ENCODE peak calls at places on chromosome 11, in five cellular contexts. U is neuronal stem cell, V is mesenchymal stem cell, B is H9, M is H1. J is an unnamed sample.

GRCh38 chr11:126929186-126930085 is 71.1 kb downstream of the KIRREL3 start:
- DNase-seq in V (no peak), M (no peak), U (no peak), B (no peak), J (peak; percentile 38)

GRCh38 chr11:91871791-91872190 is 352.8 kb upstream of the FAT3 start:
- DNase-seq in M (no peak), V (peak; percentile 13), B (no peak), U (no peak), J (no peak)

GRCh38 chr11:134024420-134025085 is 44.3 kb upstream of the JAM3 start:
- DNase-seq in V (no peak), M (no peak), U (no peak), B (no peak), J (peak; percentile 18)

GRCh38 chr11:91299980-91300379 is 924.6 kb upstream of the FAT3 start:
- DNase-seq in B (no peak), V (peak; percentile 49), U (no peak), M (no peak), J (no peak)

GRCh38 chr11:113991170-113991569 is 16.3 kb downstream of the HTR3A start:
- DNase-seq in V (peak; percentile 52), M (peak; percentile 85), B (peak; percentile 61), U (peak; percentile 73), J (peak; percentile 42)

GRCh38 chr11:114925591-114925990 is 247.3 kb downstream of the NXPE2 start:
- DNase-seq in U (no peak), V (no peak), B (no peak), M (no peak), J (no peak)

GRCh38 chr11:34256591-34256990 is 101.2 kb downstream of the ABTB2 start:
- DNase-seq in U (no peak), M (no peak), B (no peak), V (no peak), J (no peak)

GRCh38 chr11:26333906-26334305 is 2.0 kb downstream of the ANO3 start:
- DNase-seq in M (no peak), U (no peak), V (no peak), B (no peak), J (peak; percentile 16)

GRCh38 chr11:34223021-34223813 is 117.8 kb downstream of the NAT10 start:
- DNase-seq in M (no peak), B (no peak), U (no peak), V (peak; percentile 76), J (peak; percentile 78)

GRCh38 chr11:6979365-6979764 is 40.8 kb downstream of the ZNF214 start:
- DNase-seq in M (no peak), B (no peak), U (no peak), V (peak; percentile 21), J (no peak)

DNA sequence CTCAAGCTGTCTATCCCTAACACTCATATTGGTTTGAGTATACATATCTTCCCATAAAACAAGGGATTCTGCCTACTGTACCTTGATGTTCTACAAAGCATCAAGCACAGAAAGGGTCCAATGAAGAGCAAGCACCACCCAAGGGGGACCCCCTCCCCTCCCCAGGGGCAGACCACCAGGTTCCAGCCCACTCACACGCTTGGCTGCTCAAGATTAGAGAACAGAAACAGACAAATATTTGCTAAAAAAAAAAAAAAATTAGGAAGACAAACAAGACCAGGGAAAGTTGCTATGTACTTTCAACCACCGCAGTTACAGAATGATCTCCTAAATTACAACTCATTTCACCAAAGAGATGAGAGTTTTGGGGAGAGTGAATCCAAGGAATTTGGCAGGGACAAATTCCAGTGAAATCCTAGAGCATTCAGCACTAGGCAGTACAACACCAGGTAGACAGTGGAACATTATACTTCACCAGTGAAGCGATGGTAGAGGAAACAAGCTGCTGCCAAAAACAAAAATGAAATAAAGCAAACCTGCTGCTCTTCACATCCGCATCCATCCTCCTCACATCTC is 17.0 kb downstream of the SMCO4 start:
- DNase-seq in V (no peak), U (no peak), B (no peak), M (no peak), J (no peak)
- H2BK12ac ChIP-seq in V (no peak overlapping the region), U (no peak overlapping the region), B (no peak overlapping the region), M (no peak overlapping the region), J (no peak overlapping the region)

DNA sequence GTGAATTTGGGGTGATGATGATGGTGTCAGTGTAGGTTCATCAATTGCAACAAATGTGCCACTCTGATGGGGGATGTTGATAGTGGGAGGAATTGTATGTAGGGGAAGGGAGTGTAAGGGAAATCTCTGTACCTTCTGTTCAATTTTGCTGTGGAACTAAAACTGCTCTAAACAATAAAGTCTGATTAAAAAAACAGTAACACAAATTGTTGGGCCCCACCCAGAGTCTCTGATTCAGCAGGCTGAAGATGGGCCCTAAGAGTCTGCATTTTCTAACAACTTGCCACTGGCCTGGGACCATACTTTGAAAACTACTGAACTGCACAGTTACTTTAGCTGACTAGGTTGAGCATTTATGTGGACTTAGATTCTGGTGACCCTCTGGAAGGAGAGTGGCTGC is 113.2 kb downstream of the ATG16L2 start:
- DNase-seq in M (no peak), U (no peak), V (no peak), B (no peak), J (no peak)
- H2BK12ac ChIP-seq in M (no peak overlapping the region), U (no peak overlapping the region), V (no peak overlapping the region), B (no peak overlapping the region), J (no peak overlapping the region)

GRCh38 chr11:2507945-2508749 is 63.3 kb downstream of the KCNQ1 start:
- DNase-seq in V (no peak), M (no peak), U (no peak), B (peak; percentile 15), J (no peak)
- H2BK12ac ChIP-seq in V (no peak overlapping the region), M (no peak overlapping the region), U (no peak overlapping the region), B (no peak overlapping the region), J (no peak overlapping the region)

DNA sequence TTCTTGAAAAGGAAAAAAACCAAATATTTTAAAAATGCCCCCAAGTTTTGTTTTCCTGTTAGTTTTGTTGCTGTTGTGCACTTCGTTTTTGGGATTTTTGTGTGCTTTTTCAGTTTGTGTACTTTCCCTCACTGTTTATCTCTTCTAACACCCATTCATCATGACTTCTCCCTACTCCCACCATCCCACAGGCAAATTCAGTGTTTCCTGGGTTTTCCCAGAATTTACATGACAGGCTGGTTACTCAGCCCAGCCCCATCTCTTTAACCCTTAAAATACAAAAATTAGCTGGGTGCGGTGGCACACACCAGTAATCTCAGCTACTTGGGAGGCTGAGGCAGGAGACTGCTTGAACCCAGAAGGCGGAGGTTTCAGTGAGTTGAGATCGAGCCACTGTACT is 15.5 kb downstream of the TMEM123 start:
- DNase-seq in M (no peak), B (no peak), U (no peak), V (no peak), J (no peak)
- H2BK12ac ChIP-seq in M (no peak overlapping the region), B (no peak overlapping the region), U (no peak overlapping the region), V (no peak overlapping the region), J (no peak overlapping the region)

GRCh38 chr11:19429108-19429760 is 188.5 kb upstream of the E2F8 start:
- DNase-seq in U (no peak), V (no peak), M (no peak), B (no peak), J (no peak)
- H2BK12ac ChIP-seq in U (no peak overlapping the region), V (no peak overlapping the region), M (no peak overlapping the region), B (no peak overlapping the region), J (no peak overlapping the region)

GRCh38 chr11:9225748-9226298 is 39.3 kb downstream of the DENND5A start:
- DNase-seq in V (no peak), M (peak; percentile 19), B (no peak), U (no peak), J (no peak)

GRCh38 chr11:9230291-9230690 is 34.9 kb downstream of the DENND5A start:
- DNase-seq in V (no peak), B (peak; percentile 8), M (no peak), U (no peak), J (no peak)

GRCh38 chr11:9231848-9232177 is 33.3 kb downstream of the DENND5A start:
- DNase-seq in U (no peak), M (no peak), B (no peak), V (peak; percentile 75), J (no peak)

GRCh38 chr11:9226514-9226913 is 38.6 kb downstream of the DENND5A start:
- DNase-seq in V (no peak), B (no peak), U (no peak), M (no peak), J (no peak)

GRCh38 chr11:9228086-9228485 is 37.1 kb downstream of the DENND5A start:
- DNase-seq in V (no peak), B (peak; percentile 18), U (no peak), M (peak; percentile 35), J (no peak)
- H2BK12ac ChIP-seq in V (no peak overlapping the region), B (no peak overlapping the region), U (no peak overlapping the region), M (no peak overlapping the region), J (no peak overlapping the region)

GRCh38 chr11:85133636-85134035 is 493.5 kb downstream of the DLG2 start:
- DNase-seq in M (no peak), U (no peak), B (no peak), V (no peak), J (no peak)
- H2BK12ac ChIP-seq in M (no peak overlapping the region), U (no peak overlapping the region), B (no peak overlapping the region), V (no peak overlapping the region), J (no peak overlapping the region)

J was measured in trophoblast cell.